ENCODE peak calls at places on chromosomes 16 and 17, in seven cellular contexts. One of them, this sample, is unnamed.

GRCh38 chr17:50352072-50352692 is 6.3 kb downstream of the XYLT2 start:
- DNase-seq in NCI-H146: no peak
- DNase-seq in pulmonary artery endothelial cell: no peak
- DNase-seq in pancreas: no peak
- DNase-seq in EL: no peak
- DNase-seq in stimulated activated CD8-positive, alpha-beta memory T cell treated with anti-CD3 and anti-CD28 coated beads, Interleukin-12 subunit alpha, Interleukin-12 subunit beta, amount 100 ng/mL, for 4 hours: no peak
- DNase-seq in HCT116: no peak
- DNase-seq in this sample: peak; percentile 42

GRCh38 chr16:70758786-70759185 is 42.2 kb downstream of the VAC14 start:
- DNase-seq in stimulated activated CD8-positive, alpha-beta memory T cell treated with anti-CD3 and anti-CD28 coated beads, Interleukin-12 subunit alpha, Interleukin-12 subunit beta, amount 100 ng/mL, for 4 hours: no peak
- DNase-seq in pancreas: no peak
- DNase-seq in HCT116: no peak
- DNase-seq in NCI-H146: peak; percentile 21
- DNase-seq in EL: no peak
- DNase-seq in pulmonary artery endothelial cell: no peak
- DNase-seq in this sample: no peak

GRCh38 chr17:80498242-80498919 is 22.0 kb upstream of the NPTX1 start:
- DNase-seq in pancreas: no peak
- DNase-seq in pulmonary artery endothelial cell: no peak
- DNase-seq in stimulated activated CD8-positive, alpha-beta memory T cell treated with anti-CD3 and anti-CD28 coated beads, Interleukin-12 subunit alpha, Interleukin-12 subunit beta, amount 100 ng/mL, for 4 hours: no peak
- DNase-seq in HCT116: no peak
- DNase-seq in EL: peak; percentile 20
- DNase-seq in NCI-H146: peak; percentile 12
- DNase-seq in this sample: no peak

GRCh38 chr17:42517516-42517915 is 18.5 kb upstream of the NAGLU start:
- DNase-seq in HCT116: peak; percentile 56
- DNase-seq in pancreas: peak; percentile 77
- DNase-seq in NCI-H146: peak; percentile 43
- DNase-seq in pulmonary artery endothelial cell: peak; percentile 73
- DNase-seq in stimulated activated CD8-positive, alpha-beta memory T cell treated with anti-CD3 and anti-CD28 coated beads, Interleukin-12 subunit alpha, Interleukin-12 subunit beta, amount 100 ng/mL, for 4 hours: peak; percentile 63
- DNase-seq in EL: peak; percentile 95
- DNase-seq in this sample: peak; percentile 98

GRCh38 chr17:79983456-79983855 is 52.2 kb downstream of the TBC1D16 start:
- DNase-seq in stimulated activated CD8-positive, alpha-beta memory T cell treated with anti-CD3 and anti-CD28 coated beads, Interleukin-12 subunit alpha, Interleukin-12 subunit beta, amount 100 ng/mL, for 4 hours: no peak
- DNase-seq in pulmonary artery endothelial cell: no peak
- DNase-seq in HCT116: no peak
- DNase-seq in EL: peak; percentile 22
- DNase-seq in pancreas: no peak
- DNase-seq in NCI-H146: no peak
- DNase-seq in this sample: no peak

GRCh38 chr17:8272421-8272820 is 16.0 kb upstream of the RANGRF start:
- DNase-seq in EL: no peak
- DNase-seq in pulmonary artery endothelial cell: no peak
- DNase-seq in stimulated activated CD8-positive, alpha-beta memory T cell treated with anti-CD3 and anti-CD28 coated beads, Interleukin-12 subunit alpha, Interleukin-12 subunit beta, amount 100 ng/mL, for 4 hours: no peak
- DNase-seq in NCI-H146: no peak
- DNase-seq in pancreas: no peak
- DNase-seq in HCT116: no peak
- DNase-seq in this sample: no peak

GRCh38 chr17:40629850-40630249 is 17.8 kb downstream of the SMARCE1 start:
- DNase-seq in pancreas: no peak
- DNase-seq in pulmonary artery endothelial cell: no peak
- DNase-seq in EL: no peak
- DNase-seq in stimulated activated CD8-positive, alpha-beta memory T cell treated with anti-CD3 and anti-CD28 coated beads, Interleukin-12 subunit alpha, Interleukin-12 subunit beta, amount 100 ng/mL, for 4 hours: no peak
- DNase-seq in NCI-H146: no peak
- DNase-seq in HCT116: no peak
- DNase-seq in this sample: no peak

GRCh38 chr16:11224894-11225676 is 30.9 kb downstream of the SOCS1 start:
- DNase-seq in stimulated activated CD8-positive, alpha-beta memory T cell treated with anti-CD3 and anti-CD28 coated beads, Interleukin-12 subunit alpha, Interleukin-12 subunit beta, amount 100 ng/mL, for 4 hours: peak; percentile 68
- DNase-seq in pulmonary artery endothelial cell: no peak
- DNase-seq in pancreas: no peak
- DNase-seq in HCT116: no peak
- DNase-seq in NCI-H146: no peak
- DNase-seq in EL: no peak
- DNase-seq in this sample: no peak

GRCh38 chr16:11333696-11334095 is 11.6 kb upstream of the RMI2 start:
- DNase-seq in pancreas: no peak
- DNase-seq in stimulated activated CD8-positive, alpha-beta memory T cell treated with anti-CD3 and anti-CD28 coated beads, Interleukin-12 subunit alpha, Interleukin-12 subunit beta, amount 100 ng/mL, for 4 hours: no peak
- DNase-seq in HCT116: no peak
- DNase-seq in NCI-H146: no peak
- DNase-seq in EL: peak; percentile 63
- DNase-seq in pulmonary artery endothelial cell: no peak
- DNase-seq in this sample: no peak

GRCh38 chr17:15109608-15110007 is 155.5 kb downstream of the PMP22 start:
- DNase-seq in HCT116: no peak
- DNase-seq in NCI-H146: no peak
- DNase-seq in pulmonary artery endothelial cell: no peak
- DNase-seq in stimulated activated CD8-positive, alpha-beta memory T cell treated with anti-CD3 and anti-CD28 coated beads, Interleukin-12 subunit alpha, Interleukin-12 subunit beta, amount 100 ng/mL, for 4 hours: no peak
- DNase-seq in pancreas: no peak
- DNase-seq in EL: no peak
- DNase-seq in this sample: peak; percentile 85

GRCh38 chr17:55889271-55889670 is 138.4 kb downstream of the PCTP start:
- DNase-seq in EL: no peak
- DNase-seq in pancreas: no peak
- DNase-seq in HCT116: no peak
- DNase-seq in NCI-H146: no peak
- DNase-seq in pulmonary artery endothelial cell: no peak
- DNase-seq in stimulated activated CD8-positive, alpha-beta memory T cell treated with anti-CD3 and anti-CD28 coated beads, Interleukin-12 subunit alpha, Interleukin-12 subunit beta, amount 100 ng/mL, for 4 hours: no peak
- DNase-seq in this sample: no peak

GRCh38 chr17:74584307-74584706 is 7.8 kb downstream of the CD300LD start:
- DNase-seq in NCI-H146: no peak
- DNase-seq in pancreas: no peak
- DNase-seq in EL: no peak
- DNase-seq in pulmonary artery endothelial cell: no peak
- DNase-seq in stimulated activated CD8-positive, alpha-beta memory T cell treated with anti-CD3 and anti-CD28 coated beads, Interleukin-12 subunit alpha, Interleukin-12 subunit beta, amount 100 ng/mL, for 4 hours: no peak
- DNase-seq in HCT116: no peak
- DNase-seq in this sample: no peak

GRCh38 chr16:55204923-55205322 is 119.1 kb upstream of the IRX6 start:
- DNase-seq in pulmonary artery endothelial cell: no peak
- DNase-seq in EL: no peak
- DNase-seq in stimulated activated CD8-positive, alpha-beta memory T cell treated with anti-CD3 and anti-CD28 coated beads, Interleukin-12 subunit alpha, Interleukin-12 subunit beta, amount 100 ng/mL, for 4 hours: no peak
- DNase-seq in pancreas: no peak
- DNase-seq in NCI-H146: no peak
- DNase-seq in HCT116: no peak
- DNase-seq in this sample: no peak

GRCh38 chr17:17328251-17328650 is 25.1 kb downstream of the NT5M start:
- DNase-seq in stimulated activated CD8-positive, alpha-beta memory T cell treated with anti-CD3 and anti-CD28 coated beads, Interleukin-12 subunit alpha, Interleukin-12 subunit beta, amount 100 ng/mL, for 4 hours: no peak
- DNase-seq in HCT116: no peak
- DNase-seq in pancreas: no peak
- DNase-seq in pulmonary artery endothelial cell: no peak
- DNase-seq in NCI-H146: no peak
- DNase-seq in EL: no peak
- DNase-seq in this sample: peak; percentile 45

GRCh38 chr17:17740627-17741237 is 59.5 kb downstream of the RAI1 start:
- DNase-seq in stimulated activated CD8-positive, alpha-beta memory T cell treated with anti-CD3 and anti-CD28 coated beads, Interleukin-12 subunit alpha, Interleukin-12 subunit beta, amount 100 ng/mL, for 4 hours: peak; percentile 48
- DNase-seq in NCI-H146: no peak
- DNase-seq in EL: no peak
- DNase-seq in pulmonary artery endothelial cell: no peak
- DNase-seq in pancreas: no peak
- DNase-seq in HCT116: no peak
- DNase-seq in this sample: peak; percentile 77

GRCh38 chr16:69176033-69176780 is 10.8 kb upstream of the SNTB2 start:
- DNase-seq in EL: peak; percentile 59
- DNase-seq in stimulated activated CD8-positive, alpha-beta memory T cell treated with anti-CD3 and anti-CD28 coated beads, Interleukin-12 subunit alpha, Interleukin-12 subunit beta, amount 100 ng/mL, for 4 hours: no peak
- DNase-seq in pancreas: no peak
- DNase-seq in NCI-H146: no peak
- DNase-seq in pulmonary artery endothelial cell: no peak
- DNase-seq in HCT116: no peak
- DNase-seq in this sample: no peak

GRCh38 chr17:36937961-36938565 is 788 bp downstream of the LHX1 start:
- DNase-seq in EL: no peak
- DNase-seq in HCT116: no peak
- DNase-seq in stimulated activated CD8-positive, alpha-beta memory T cell treated with anti-CD3 and anti-CD28 coated beads, Interleukin-12 subunit alpha, Interleukin-12 subunit beta, amount 100 ng/mL, for 4 hours: no peak
- DNase-seq in NCI-H146: no peak
- DNase-seq in pulmonary artery endothelial cell: no peak
- DNase-seq in pancreas: no peak
- DNase-seq in this sample: peak; percentile 90

GRCh38 chr16:55046513-55046912 is 115.8 kb downstream of the IRX5 start:
- DNase-seq in stimulated activated CD8-positive, alpha-beta memory T cell treated with anti-CD3 and anti-CD28 coated beads, Interleukin-12 subunit alpha, Interleukin-12 subunit beta, amount 100 ng/mL, for 4 hours: no peak
- DNase-seq in pulmonary artery endothelial cell: no peak
- DNase-seq in EL: no peak
- DNase-seq in HCT116: no peak
- DNase-seq in NCI-H146: no peak
- DNase-seq in pancreas: no peak
- DNase-seq in this sample: no peak

GRCh38 chr17:11318207-11318606 is 77.2 kb downstream of the SHISA6 start:
- DNase-seq in pulmonary artery endothelial cell: no peak
- DNase-seq in NCI-H146: no peak
- DNase-seq in stimulated activated CD8-positive, alpha-beta memory T cell treated with anti-CD3 and anti-CD28 coated beads, Interleukin-12 subunit alpha, Interleukin-12 subunit beta, amount 100 ng/mL, for 4 hours: no peak
- DNase-seq in pancreas: no peak
- DNase-seq in HCT116: no peak
- DNase-seq in EL: no peak
- DNase-seq in this sample: no peak

GRCh38 chr16:50311134-50311528 is 44.8 kb downstream of the ADCY7 start:
- DNase-seq in pancreas: no peak
- DNase-seq in HCT116: no peak
- DNase-seq in NCI-H146: no peak
- DNase-seq in pulmonary artery endothelial cell: no peak
- DNase-seq in stimulated activated CD8-positive, alpha-beta memory T cell treated with anti-CD3 and anti-CD28 coated beads, Interleukin-12 subunit alpha, Interleukin-12 subunit beta, amount 100 ng/mL, for 4 hours: no peak
- DNase-seq in EL: no peak
- DNase-seq in this sample: no peak